ENCODE peak calls at places on chromosomes 6 and 20, in four cellular contexts. F is HEK293T, W is K562, Y is GM12878. X is an unnamed sample.

GRCh38 chr20:50721881-50722281 is 9.5 kb upstream of the PARD6B start:
- DNase-seq in F (no peak), W (no peak), Y (no peak), X (no peak)

GRCh38 chr6:45420083-45420908 is 42.6 kb upstream of the SUPT3H start:
- DNase-seq in F (no peak), W (no peak), Y (no peak), X (no peak)

GRCh38 chr6:124400600-124400999 is 561.6 kb upstream of the RNF217 start:
- DNase-seq in F (no peak), W (no peak), Y (no peak), X (no peak)

GRCh38 chr6:164208371-164208770 is 793.9 kb downstream of the QKI start:
- DNase-seq in F (no peak), W (no peak), Y (no peak), X (no peak)

GRCh38 chr6:34276881-34277762 is 28.3 kb upstream of the SMIM29 start:
- DNase-seq in F (no peak), W (peak), Y (no peak), X (peak)

GRCh38 chr20:61117725-61118124 is 134.3 kb upstream of the CDH4 start:
- DNase-seq in F (no peak), W (no peak), Y (no peak), X (no peak)

GRCh38 chr20:17833036-17833674 is 133.4 kb downstream of the BANF2 start:
- DNase-seq in F (no peak), W (no peak), Y (no peak), X (no peak)

GRCh38 chr20:6976535-6976934 is 209.0 kb downstream of the BMP2 start:
- DNase-seq in F (no peak), W (no peak), Y (no peak), X (no peak)

GRCh38 chr6:152091851-152092341 is 284.4 kb downstream of the ESR1 start:
- DNase-seq in F (no peak), W (no peak), Y (no peak), X (no peak)

GRCh38 chr20:50790651-50791277 is 4.1 kb upstream of the BCAS4 start:
- DNase-seq in F (peak), W (peak), Y (peak), X (peak)

GRCh38 chr20:49964964-49965780 is 17.6 kb upstream of the SNAI1 start:
- DNase-seq in F (peak), W (peak), Y (no peak), X (peak)

GRCh38 chr6:1767481-1768246 is 157.9 kb downstream of the FOXC1 start:
- DNase-seq in F (no peak), W (no peak), Y (no peak), X (no peak)

GRCh38 chr20:56400001-56400640 is 7.7 kb downstream of the CSTF1 start:
- DNase-seq in F (peak), W (peak), Y (peak), X (peak)

GRCh38 chr6:45631396-45631795 is 253.7 kb upstream of the SUPT3H start:
- DNase-seq in F (no peak), W (no peak), Y (no peak), X (no peak)

GRCh38 chr20:830011-830521 is 3.4 kb upstream of the FAM110A start:
- DNase-seq in F (no peak), W (no peak), Y (no peak), X (no peak)

GRCh38 chr20:16423311-16424212 is 149.7 kb downstream of the KIF16B start:
- DNase-seq in F (no peak), W (no peak), Y (no peak), X (no peak)

GRCh38 chr6:141988954-141989705 is 143.6 kb upstream of the GJE1 start:
- DNase-seq in F (peak), W (peak), Y (no peak), X (peak)

GRCh38 chr20:47296950-47297349 is 59.5 kb downstream of the ZMYND8 start:
- DNase-seq in F (no peak), W (no peak), Y (no peak), X (no peak)

GRCh38 chr20:4413314-4414045 is 308.2 kb upstream of the PRND start:
- DNase-seq in F (no peak), W (no peak), Y (no peak), X (no peak)

GRCh38 chr20:4415281-4415680 is 306.4 kb upstream of the PRND start:
- DNase-seq in F (no peak), W (no peak), Y (no peak), X (no peak)

GRCh38 chr20:4418141-4418540 is 303.6 kb upstream of the PRND start:
- DNase-seq in F (no peak), W (no peak), Y (no peak), X (no peak)

GRCh38 chr20:4406627-4407026 is 315.1 kb upstream of the PRND start:
- DNase-seq in F (no peak), W (no peak), Y (no peak), X (no peak)

DNA sequence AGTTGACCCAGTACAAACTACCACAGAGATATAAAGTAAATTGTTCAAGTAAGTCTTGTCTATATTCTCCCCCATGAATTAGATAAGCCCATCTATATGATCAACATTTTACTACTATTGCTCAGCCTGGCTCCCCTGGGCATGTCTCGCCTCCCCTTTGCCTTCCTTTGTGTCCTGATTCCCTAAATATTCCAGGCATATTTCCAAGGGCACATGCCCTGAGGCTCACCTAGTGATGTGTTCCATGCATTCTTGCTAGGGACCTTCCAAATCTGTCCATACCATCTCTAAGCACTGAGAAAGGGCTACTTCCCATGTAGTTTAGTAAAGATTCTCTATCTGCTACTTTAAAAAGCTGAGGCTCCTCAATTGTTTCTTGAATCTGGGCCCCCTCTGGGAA is 309.5 kb upstream of the PRND start:
- DNase-seq in F (no peak), W (no peak), Y (no peak), X (no peak)
- TF ChIP-seq FOXK2 in F (no peak), W (no peak), Y (no peak), X (no peak)

GRCh38 chr6:80872194-80872950 is 765.9 kb downstream of the BCKDHB start:
- DNase-seq in F (no peak), W (no peak), Y (no peak), X (no peak)
- TF ChIP-seq FOXK2 in F (no peak), W (no peak), Y (no peak), X (no peak)

GRCh38 chr6:15606347-15606746 is 56.5 kb downstream of the DTNBP1 start:
- DNase-seq in F (no peak), W (no peak), Y (no peak), X (no peak)
- TF ChIP-seq FOXK2 in F (no peak), W (no peak), Y (no peak), X (no peak)

DNA sequence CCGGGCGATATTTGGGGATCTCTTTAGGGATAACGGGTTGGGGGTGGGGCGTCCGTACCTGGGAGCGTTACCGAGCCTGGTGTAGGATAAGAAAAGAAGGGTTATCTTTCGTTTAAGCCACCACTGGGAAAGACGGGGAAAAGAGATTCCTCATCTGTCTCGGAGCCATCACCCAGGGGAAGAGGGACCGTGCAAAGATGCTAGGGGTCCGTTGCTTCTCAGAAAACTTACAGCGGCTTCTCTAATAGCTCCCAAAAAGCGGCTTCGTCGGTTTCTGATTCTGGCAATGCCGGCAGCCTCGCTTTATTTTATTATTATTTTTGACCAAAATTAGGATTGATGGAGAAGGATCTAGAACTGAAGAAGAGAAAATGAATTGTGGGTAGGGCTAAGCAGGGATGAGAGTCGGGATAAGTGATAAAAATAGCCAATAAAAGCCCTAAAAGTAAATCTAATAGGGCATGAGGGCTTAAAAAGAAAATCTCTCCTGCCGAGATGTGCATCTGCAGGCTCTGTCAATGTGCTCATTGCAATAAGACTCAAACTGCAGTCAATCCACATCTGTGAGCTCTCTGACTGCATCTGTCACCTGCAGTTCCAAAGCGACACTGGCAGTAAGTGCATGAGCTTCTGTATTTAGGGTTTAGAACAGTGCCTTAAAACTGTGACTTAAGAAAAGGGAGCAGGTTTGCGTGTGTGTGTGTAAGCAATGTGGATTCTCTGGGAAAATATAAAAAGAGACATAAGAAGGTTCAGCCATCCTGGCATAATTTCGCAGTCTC is 801 bp downstream of the TBPL1 start:
- DNase-seq in F (no peak), W (no peak), Y (no peak), X (no peak)
- TF ChIP-seq FOXK2 in F (no peak), W (no peak), Y (no peak), X (no peak)

GRCh38 chr6:148700047-148700712 is 46.6 kb upstream of the UST start:
- DNase-seq in F (no peak), W (no peak), Y (no peak), X (no peak)

GRCh38 chr6:148697895-148698440 is 48.9 kb upstream of the UST start:
- DNase-seq in F (no peak), W (no peak), Y (no peak), X (no peak)

GRCh38 chr6:148701393-148701774 is 45.4 kb upstream of the UST start:
- DNase-seq in F (no peak), W (no peak), Y (no peak), X (no peak)

GRCh38 chr6:148698671-148699180 is 48.1 kb upstream of the UST start:
- DNase-seq in F (no peak), W (no peak), Y (no peak), X (no peak)

DNA sequence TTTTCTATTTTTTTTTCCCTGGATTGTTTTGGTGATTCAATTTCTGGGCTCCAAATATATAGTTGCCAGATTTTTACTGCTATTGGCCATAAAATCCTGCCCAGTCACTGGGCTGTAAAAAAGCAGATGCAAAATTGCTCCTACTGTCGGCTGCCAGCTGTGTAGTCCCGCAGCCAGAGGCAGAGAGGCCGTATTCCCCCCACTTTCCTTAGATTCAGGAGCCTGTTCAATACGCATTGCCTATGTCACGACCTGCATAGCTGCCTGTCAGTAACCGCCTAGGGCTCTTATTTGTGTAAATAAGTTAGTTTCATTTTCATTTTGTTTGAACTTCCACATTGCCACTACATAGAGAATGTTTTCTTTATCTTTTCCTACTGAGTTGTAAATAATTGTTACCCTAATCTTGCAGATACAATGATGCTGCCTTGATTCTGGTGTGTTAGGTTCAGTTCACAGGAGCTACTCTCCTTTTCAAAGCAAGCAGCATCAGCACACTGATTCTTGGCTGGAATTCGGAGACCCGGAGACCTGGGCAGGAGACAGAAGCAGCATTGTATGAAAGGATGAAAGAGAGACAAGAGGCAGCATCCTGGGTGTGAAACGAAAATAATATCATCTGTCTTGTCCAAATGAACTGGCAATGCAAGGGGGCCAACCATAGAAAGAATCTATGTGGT is 46.0 kb upstream of the UST start:
- DNase-seq in F (no peak), W (no peak), Y (no peak), X (no peak)
- TF ChIP-seq FOXK2 in F (no peak), W (no peak), Y (no peak), X (no peak)

X was measured in HepG2.